ENCODE peak calls at places on chromosomes 11 and 22, in five cellular contexts. E is IMR-90, T is DND-41, P is OCI-LY7, O is fibroblast of lung. F is an unnamed sample.

GRCh38 chr22:19766235-19766505 is 5.6 kb downstream of the TBX1 start:
- DNase-seq in T (no peak), E (no peak), P (no peak), O (no peak), F (no peak)

GRCh38 chr11:74005721-74006517 is 3.0 kb downstream of the UCP3 start:
- DNase-seq in T (no peak), E (no peak), P (no peak), O (no peak), F (no peak)

GRCh38 chr22:36383110-36383581 is 4.6 kb downstream of the MYH9 start:
- DNase-seq in P (peak; percentile 77), T (peak; percentile 29), O (peak; percentile 77), E (peak; percentile 94), F (no peak)

GRCh38 chr11:68812526-68812925 is 29.2 kb downstream of the CPT1A start:
- DNase-seq in T (no peak), O (no peak), E (no peak), P (no peak), F (no peak)

GRCh38 chr11:9990221-9990973 is 303.6 kb downstream of the SBF2 start:
- DNase-seq in P (no peak), E (peak; percentile 37), T (no peak), O (peak; percentile 62), F (peak; percentile 59)

GRCh38 chr11:26677566-26677965 is 44.3 kb downstream of the SLC5A12 start:
- DNase-seq in T (no peak), E (no peak), P (no peak), O (no peak), F (no peak)

GRCh38 chr11:69828276-69828970 is 9.2 kb upstream of the FGF3 start:
- DNase-seq in T (no peak), O (no peak), P (no peak), E (no peak), F (no peak)

GRCh38 chr11:128596245-128596644 is 8.9 kb upstream of the ETS1 start:
- DNase-seq in E (no peak), O (no peak), T (no peak), P (no peak), F (no peak)

GRCh38 chr11:45374632-45375031 is 88.5 kb upstream of the SYT13 start:
- DNase-seq in O (no peak), T (no peak), E (no peak), P (no peak), F (peak; percentile 46)

GRCh38 chr11:130223291-130223971 is 63.8 kb downstream of the ST14 start:
- DNase-seq in P (no peak), T (no peak), O (no peak), E (no peak), F (no peak)

GRCh38 chr11:63557548-63557947 is 5.6 kb downstream of the PLAAT2 start:
- DNase-seq in T (no peak), O (no peak), P (no peak), E (no peak), F (no peak)

GRCh38 chr11:73154178-73154577 is 12.1 kb upstream of the FCHSD2 start:
- DNase-seq in O (no peak), T (peak; percentile 37), P (peak; percentile 96), E (no peak), F (no peak)

GRCh38 chr11:76214186-76214585 is 7.9 kb upstream of the WNT11 start:
- DNase-seq in E (no peak), P (no peak), O (no peak), T (no peak), F (no peak)

GRCh38 chr22:25419247-25420113 is 145.0 kb upstream of the GRK3 start:
- DNase-seq in O (peak; percentile 58), P (peak; percentile 9), E (peak; percentile 47), T (no peak), F (no peak)

GRCh38 chr11:77278595-77279506 is 22.6 kb downstream of the GDPD4 start:
- DNase-seq in O (no peak), E (peak; percentile 70), P (no peak), T (no peak), F (no peak)

GRCh38 chr11:70282012-70282411 is 11.5 kb downstream of the PPFIA1 start:
- DNase-seq in T (no peak), O (no peak), P (no peak), E (no peak), F (peak; percentile 31)

GRCh38 chr22:24768537-24769374 is 5.8 kb downstream of the PIWIL3 start:
- DNase-seq in T (peak; percentile 53), E (peak; percentile 76), P (peak; percentile 50), O (peak; percentile 67), F (peak; percentile 69)

GRCh38 chr11:22624742-22625447 is 728 bp downstream of the FANCF start:
- DNase-seq in O (peak; percentile 63), T (peak; percentile 74), E (peak; percentile 60), P (peak; percentile 81), F (peak; percentile 95)

GRCh38 chr11:10051868-10052586 is 242.0 kb downstream of the SBF2 start:
- DNase-seq in E (peak; percentile 75), T (no peak), O (peak; percentile 26), P (no peak), F (peak; percentile 16)

GRCh38 chr11:71366076-71366475 is 82.1 kb downstream of the DHCR7 start:
- DNase-seq in O (no peak), P (no peak), T (no peak), E (no peak), F (no peak)

GRCh38 chr11:83760942-83761341 is 474.8 kb upstream of the CCDC90B start:
- DNase-seq in P (no peak), O (no peak), E (no peak), T (no peak), F (no peak)

GRCh38 chr11:78476066-78476465 is 58.4 kb upstream of the GAB2 start:
- DNase-seq in E (no peak), O (no peak), P (no peak), T (no peak), F (peak; percentile 20)

GRCh38 chr11:109798521-109798920 is 294.7 kb upstream of the ZC3H12C start:
- DNase-seq in T (no peak), E (peak; percentile 5), O (peak; percentile 8), P (no peak), F (no peak)

GRCh38 chr11:129652828-129653227 is 162.8 kb upstream of the TMEM45B start:
- DNase-seq in E (peak; percentile 79), P (no peak), T (no peak), O (peak; percentile 94), F (no peak)

GRCh38 chr22:35887296-35887875 is 141.2 kb downstream of the RBFOX2 start:
- DNase-seq in O (no peak), P (no peak), E (peak; percentile 74), T (no peak), F (peak; percentile 77)

GRCh38 chr11:1744137-1744878 is 6.1 kb downstream of the IFITM10 start:
- DNase-seq in P (no peak), T (no peak), O (no peak), E (no peak), F (no peak)

GRCh38 chr11:65545853-65546216 is 12.3 kb downstream of the LTBP3 start:
- DNase-seq in P (no peak), T (no peak), E (no peak), O (no peak), F (no peak)

GRCh38 chr22:50298266-50298637 is 9.2 kb downstream of the PLXNB2 start:
- DNase-seq in O (no peak), T (no peak), P (no peak), E (no peak), F (no peak)

GRCh38 chr11:68106165-68106940 is 14.8 kb downstream of the CHKA start:
- DNase-seq in P (no peak), O (no peak), T (no peak), E (no peak), F (no peak)

GRCh38 chr11:62176766-62177165 is 13.2 kb upstream of the SCGB1D1 start:
- DNase-seq in O (no peak), E (no peak), P (no peak), T (no peak), F (no peak)
- H3K4me2 ChIP-seq in O (no peak overlapping the region), E (no peak overlapping the region), P (no peak overlapping the region), T (no peak overlapping the region), F (no peak overlapping the region)

GRCh38 chr11:100831929-100832480 is 144.9 kb downstream of the ARHGAP42 start:
- DNase-seq in E (no peak), P (no peak), O (peak; percentile 30), T (no peak), F (no peak)

GRCh38 chr11:100830295-100830694 is 143.2 kb downstream of the ARHGAP42 start:
- DNase-seq in P (no peak), E (no peak), O (no peak), T (no peak), F (no peak)

GRCh38 chr11:100825610-100826009 is 138.5 kb downstream of the ARHGAP42 start:
- DNase-seq in O (peak; percentile 48), E (no peak), T (no peak), P (no peak), F (no peak)

GRCh38 chr11:100830978-100831732 is 144.1 kb downstream of the ARHGAP42 start:
- DNase-seq in T (no peak), O (peak; percentile 82), E (peak; percentile 81), P (no peak), F (no peak)

GRCh38 chr11:100827934-100828661 is 141.0 kb downstream of the ARHGAP42 start:
- DNase-seq in T (peak; percentile 8), O (peak; percentile 55), E (peak; percentile 84), P (peak; percentile 1), F (peak; percentile 92)
- H3K4me2 ChIP-seq in T (no peak overlapping the region), O (no peak overlapping the region), E (no peak overlapping the region), P (no peak overlapping the region), F (no peak overlapping the region)

GRCh38 chr22:30717952-30718351 is 23.3 kb downstream of the OSBP2 start:
- DNase-seq in O (no peak), T (no peak), P (no peak), E (no peak), F (no peak)
- H3K4me2 ChIP-seq in O (peak overlapping the region; percentile 54), T (no peak overlapping the region), P (no peak overlapping the region), E (peak overlapping the region; percentile 9), F (no peak overlapping the region)

DNA sequence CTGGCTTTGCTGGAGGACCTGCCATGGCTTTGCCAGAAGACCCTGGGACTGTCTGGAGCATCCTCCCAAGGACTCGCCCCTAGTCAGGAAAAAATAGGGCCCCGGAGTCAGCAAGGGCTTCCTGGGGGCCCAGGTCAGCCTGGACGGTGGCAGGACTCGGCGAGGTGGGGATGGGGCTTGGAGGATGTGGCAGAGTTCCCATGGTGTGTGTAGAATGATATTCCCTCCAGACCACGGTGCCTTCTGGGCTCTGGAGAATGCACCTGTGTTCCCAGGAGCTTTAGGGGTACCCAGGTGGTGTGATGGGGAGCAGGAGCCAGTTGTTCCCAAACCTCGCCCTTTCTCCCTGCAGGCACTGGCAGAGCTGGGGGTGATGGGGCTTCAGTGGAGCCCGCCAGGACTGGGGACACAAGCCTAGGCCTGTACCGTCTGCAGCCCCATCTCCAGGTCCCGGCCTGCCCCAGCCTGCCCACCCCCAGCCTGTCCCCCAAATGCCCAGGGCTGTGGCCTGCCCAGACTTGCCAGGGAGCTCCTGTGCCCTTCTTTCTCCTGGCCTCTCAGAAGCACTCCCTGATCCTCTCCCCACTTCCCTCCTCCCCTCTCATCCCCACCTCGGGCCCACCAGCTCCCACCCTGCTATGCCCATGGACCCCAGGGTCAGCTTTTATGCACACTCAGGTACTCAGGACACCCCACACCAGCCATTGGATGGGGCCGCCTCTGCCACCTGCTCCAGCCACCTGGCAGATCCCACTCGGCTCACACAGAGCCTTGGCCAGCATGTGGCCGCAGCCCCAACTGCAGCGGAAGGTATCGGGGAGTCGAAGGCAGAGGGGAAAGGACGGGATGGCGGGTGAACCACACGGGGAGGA is 82.2 kb downstream of the CDKN1C start:
- DNase-seq in T (no peak), O (no peak), E (no peak), P (no peak), F (no peak)
- H3K4me2 ChIP-seq in T (no peak overlapping the region), O (no peak overlapping the region), E (no peak overlapping the region), P (no peak overlapping the region), F (no peak overlapping the region)